ENCODE peak calls at places on chromosomes 1 and 21, in nine cellular contexts. One of them, this sample, is unnamed.

GRCh38 chr1:96425382-96426129 is 296.0 kb upstream of the PTBP2 start:
- DNase-seq in pancreas: no peak
- DNase-seq in suprapubic skin: no peak
- DNase-seq in GM13977: no peak
- DNase-seq in brain microvascular endothelial cell: no peak
- DNase-seq in tibial nerve: no peak
- DNase-seq in IMR-90: no peak
- DNase-seq in fibroblast of pulmonary artery: no peak
- DNase-seq in left ventricle myocardium inferior: no peak
- DNase-seq in this sample: no peak

GRCh38 chr1:22972760-22973159 is at the start of gene LACTBL1:
- DNase-seq in GM13977: no peak
- DNase-seq in fibroblast of pulmonary artery: no peak
- DNase-seq in pancreas: no peak
- DNase-seq in IMR-90: no peak
- DNase-seq in brain microvascular endothelial cell: no peak
- DNase-seq in suprapubic skin: peak
- DNase-seq in left ventricle myocardium inferior: no peak
- DNase-seq in tibial nerve: no peak
- DNase-seq in this sample: no peak

GRCh38 chr1:179090923-179091322 is 9.1 kb downstream of the TOR3A start:
- DNase-seq in GM13977: no peak
- DNase-seq in pancreas: no peak
- DNase-seq in brain microvascular endothelial cell: no peak
- DNase-seq in IMR-90: no peak
- DNase-seq in left ventricle myocardium inferior: no peak
- DNase-seq in fibroblast of pulmonary artery: no peak
- DNase-seq in suprapubic skin: no peak
- DNase-seq in tibial nerve: no peak
- DNase-seq in this sample: no peak

GRCh38 chr1:31739281-31739853 is 24.8 kb downstream of the ADGRB2 start:
- DNase-seq in pancreas: no peak
- DNase-seq in IMR-90: no peak
- DNase-seq in suprapubic skin: no peak
- DNase-seq in left ventricle myocardium inferior: no peak
- DNase-seq in tibial nerve: no peak
- DNase-seq in fibroblast of pulmonary artery: no peak
- DNase-seq in GM13977: no peak
- DNase-seq in brain microvascular endothelial cell: no peak
- DNase-seq in this sample: peak

GRCh38 chr1:96772349-96772748 is 50.8 kb downstream of the PTBP2 start:
- DNase-seq in pancreas: no peak
- DNase-seq in GM13977: no peak
- DNase-seq in left ventricle myocardium inferior: no peak
- DNase-seq in suprapubic skin: no peak
- DNase-seq in IMR-90: no peak
- DNase-seq in brain microvascular endothelial cell: no peak
- DNase-seq in tibial nerve: no peak
- DNase-seq in fibroblast of pulmonary artery: no peak
- DNase-seq in this sample: no peak

GRCh38 chr1:162561616-162562451 is at the start of gene UAP1:
- DNase-seq in IMR-90: no peak
- DNase-seq in GM13977: no peak
- DNase-seq in pancreas: peak
- DNase-seq in tibial nerve: no peak
- DNase-seq in left ventricle myocardium inferior: no peak
- DNase-seq in fibroblast of pulmonary artery: no peak
- DNase-seq in brain microvascular endothelial cell: no peak
- DNase-seq in suprapubic skin: no peak
- DNase-seq in this sample: no peak

GRCh38 chr21:21074305-21074704 is 76.1 kb downstream of the NCAM2 start:
- DNase-seq in left ventricle myocardium inferior: no peak
- DNase-seq in pancreas: no peak
- DNase-seq in brain microvascular endothelial cell: no peak
- DNase-seq in GM13977: no peak
- DNase-seq in suprapubic skin: no peak
- DNase-seq in IMR-90: no peak
- DNase-seq in fibroblast of pulmonary artery: no peak
- DNase-seq in tibial nerve: no peak
- DNase-seq in this sample: no peak

GRCh38 chr1:185559684-185560310 is 174.4 kb upstream of the HMCN1 start:
- DNase-seq in tibial nerve: no peak
- DNase-seq in brain microvascular endothelial cell: peak
- DNase-seq in pancreas: peak
- DNase-seq in left ventricle myocardium inferior: peak
- DNase-seq in GM13977: peak
- DNase-seq in suprapubic skin: no peak
- DNase-seq in fibroblast of pulmonary artery: peak
- DNase-seq in IMR-90: peak
- DNase-seq in this sample: no peak

GRCh38 chr21:29748391-29749167 is 191.2 kb downstream of the GRIK1 start:
- DNase-seq in tibial nerve: no peak
- DNase-seq in brain microvascular endothelial cell: no peak
- DNase-seq in fibroblast of pulmonary artery: no peak
- DNase-seq in left ventricle myocardium inferior: no peak
- DNase-seq in suprapubic skin: no peak
- DNase-seq in GM13977: no peak
- DNase-seq in pancreas: no peak
- DNase-seq in IMR-90: no peak
- DNase-seq in this sample: no peak

GRCh38 chr1:16174261-16174871 is 18.5 kb upstream of the EPHA2 start:
- DNase-seq in tibial nerve: no peak
- DNase-seq in suprapubic skin: no peak
- DNase-seq in IMR-90: no peak
- DNase-seq in pancreas: no peak
- DNase-seq in fibroblast of pulmonary artery: no peak
- DNase-seq in left ventricle myocardium inferior: no peak
- DNase-seq in brain microvascular endothelial cell: no peak
- DNase-seq in GM13977: no peak
- DNase-seq in this sample: no peak

GRCh38 chr1:33516428-33516827 is 44.0 kb downstream of the ZSCAN20 start:
- DNase-seq in brain microvascular endothelial cell: no peak
- DNase-seq in GM13977: no peak
- DNase-seq in tibial nerve: no peak
- DNase-seq in fibroblast of pulmonary artery: no peak
- DNase-seq in suprapubic skin: no peak
- DNase-seq in IMR-90: no peak
- DNase-seq in pancreas: no peak
- DNase-seq in left ventricle myocardium inferior: no peak
- DNase-seq in this sample: no peak

GRCh38 chr1:160711528-160712311 is at the start of gene CD48:
- DNase-seq in left ventricle myocardium inferior: no peak
- DNase-seq in tibial nerve: no peak
- DNase-seq in fibroblast of pulmonary artery: no peak
- DNase-seq in brain microvascular endothelial cell: no peak
- DNase-seq in pancreas: no peak
- DNase-seq in suprapubic skin: no peak
- DNase-seq in IMR-90: no peak
- DNase-seq in GM13977: no peak
- DNase-seq in this sample: no peak

DNA sequence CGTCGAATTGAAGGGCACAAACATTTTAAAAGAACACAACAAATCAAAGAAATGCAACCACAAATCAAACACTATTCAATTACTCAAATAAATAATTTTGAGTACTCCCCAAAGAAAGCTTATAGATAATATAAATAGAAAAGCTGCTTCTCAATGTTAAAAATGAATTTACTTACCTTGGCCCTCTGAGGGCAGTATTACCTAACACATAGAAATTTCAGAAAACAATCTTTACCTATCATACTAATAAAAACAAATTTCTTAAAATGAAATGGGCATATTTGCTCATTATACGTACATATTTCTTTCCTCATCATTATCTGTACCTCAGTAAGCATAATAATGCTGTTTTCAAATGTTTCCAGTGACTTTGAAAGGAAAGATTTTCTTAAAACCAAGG is 141.8 kb downstream of the AKT3 start:
- DNase-seq in left ventricle myocardium inferior: no peak
- DNase-seq in fibroblast of pulmonary artery: peak
- DNase-seq in brain microvascular endothelial cell: no peak
- DNase-seq in pancreas: no peak
- DNase-seq in IMR-90: no peak
- DNase-seq in GM13977: no peak
- DNase-seq in tibial nerve: no peak
- DNase-seq in suprapubic skin: no peak
- DNase-seq in this sample: no peak
- TF ChIP-seq CTCF in left ventricle myocardium inferior: peak
- TF ChIP-seq CTCF in fibroblast of pulmonary artery: peak
- TF ChIP-seq CTCF in brain microvascular endothelial cell: no peak
- TF ChIP-seq CTCF in pancreas: no peak
- TF ChIP-seq CTCF in IMR-90: peak
- TF ChIP-seq CTCF in GM13977: peak
- TF ChIP-seq CTCF in tibial nerve: no peak
- TF ChIP-seq CTCF in suprapubic skin: no peak
- TF ChIP-seq CTCF in this sample: no peak

GRCh38 chr1:3065797-3066196 is 3.2 kb upstream of the PRDM16 start:
- DNase-seq in IMR-90: no peak
- DNase-seq in tibial nerve: no peak
- DNase-seq in GM13977: no peak
- DNase-seq in fibroblast of pulmonary artery: no peak
- DNase-seq in left ventricle myocardium inferior: no peak
- DNase-seq in pancreas: no peak
- DNase-seq in suprapubic skin: peak
- DNase-seq in brain microvascular endothelial cell: no peak
- DNase-seq in this sample: no peak

GRCh38 chr1:3067301-3067670 is 1.7 kb upstream of the PRDM16 start:
- DNase-seq in GM13977: no peak
- DNase-seq in suprapubic skin: no peak
- DNase-seq in pancreas: peak
- DNase-seq in IMR-90: no peak
- DNase-seq in brain microvascular endothelial cell: no peak
- DNase-seq in left ventricle myocardium inferior: peak
- DNase-seq in tibial nerve: no peak
- DNase-seq in fibroblast of pulmonary artery: no peak
- DNase-seq in this sample: no peak

GRCh38 chr1:3065396-3065795 is 3.6 kb upstream of the PRDM16 start:
- DNase-seq in left ventricle myocardium inferior: no peak
- DNase-seq in suprapubic skin: peak
- DNase-seq in IMR-90: no peak
- DNase-seq in tibial nerve: no peak
- DNase-seq in brain microvascular endothelial cell: no peak
- DNase-seq in GM13977: no peak
- DNase-seq in fibroblast of pulmonary artery: no peak
- DNase-seq in pancreas: no peak
- DNase-seq in this sample: peak

GRCh38 chr1:3066826-3067225 is 2.2 kb upstream of the PRDM16 start:
- DNase-seq in pancreas: peak
- DNase-seq in fibroblast of pulmonary artery: no peak
- DNase-seq in IMR-90: no peak
- DNase-seq in left ventricle myocardium inferior: peak
- DNase-seq in tibial nerve: no peak
- DNase-seq in brain microvascular endothelial cell: no peak
- DNase-seq in suprapubic skin: no peak
- DNase-seq in GM13977: no peak
- DNase-seq in this sample: no peak

DNA sequence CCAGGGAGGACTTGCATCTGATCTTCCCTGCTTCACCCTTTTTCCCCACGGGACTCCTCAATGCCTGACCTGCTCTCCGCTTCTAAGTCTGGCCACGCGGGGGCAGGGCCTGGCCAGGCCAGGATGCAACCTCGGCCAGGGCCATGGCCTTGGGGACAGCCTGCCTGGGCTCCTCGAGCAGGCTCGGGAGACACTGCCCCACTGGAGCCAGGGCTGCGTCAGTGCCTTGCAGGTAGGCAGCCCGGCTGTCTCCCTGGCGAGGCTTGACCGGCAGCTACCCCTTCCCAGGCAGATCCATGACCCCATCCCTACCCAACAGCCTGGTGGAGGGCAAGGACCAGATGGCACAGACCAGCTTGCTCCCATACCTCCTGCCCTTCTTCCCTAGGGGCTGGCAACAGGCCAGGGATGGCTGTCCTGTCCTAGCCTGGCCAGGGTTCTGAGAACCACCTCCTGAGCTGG is 2.7 kb upstream of the PRDM16 start:
- DNase-seq in fibroblast of pulmonary artery: no peak
- DNase-seq in IMR-90: no peak
- DNase-seq in suprapubic skin: peak
- DNase-seq in brain microvascular endothelial cell: no peak
- DNase-seq in GM13977: no peak
- DNase-seq in left ventricle myocardium inferior: peak
- DNase-seq in pancreas: peak
- DNase-seq in tibial nerve: no peak
- DNase-seq in this sample: no peak
- TF ChIP-seq CTCF in fibroblast of pulmonary artery: peak
- TF ChIP-seq CTCF in IMR-90: peak
- TF ChIP-seq CTCF in suprapubic skin: no peak
- TF ChIP-seq CTCF in brain microvascular endothelial cell: peak
- TF ChIP-seq CTCF in GM13977: no peak
- TF ChIP-seq CTCF in left ventricle myocardium inferior: peak
- TF ChIP-seq CTCF in pancreas: peak
- TF ChIP-seq CTCF in tibial nerve: peak
- TF ChIP-seq CTCF in this sample: no peak

GRCh38 chr1:25904942-25905679 is 1.1 kb downstream of the STMN1 start:
- DNase-seq in GM13977: peak
- DNase-seq in left ventricle myocardium inferior: peak
- DNase-seq in tibial nerve: peak
- DNase-seq in fibroblast of pulmonary artery: peak
- DNase-seq in IMR-90: peak
- DNase-seq in brain microvascular endothelial cell: peak
- DNase-seq in pancreas: peak
- DNase-seq in suprapubic skin: peak
- DNase-seq in this sample: peak
- TF ChIP-seq CTCF in GM13977: peak
- TF ChIP-seq CTCF in left ventricle myocardium inferior: peak
- TF ChIP-seq CTCF in tibial nerve: no peak
- TF ChIP-seq CTCF in fibroblast of pulmonary artery: peak
- TF ChIP-seq CTCF in IMR-90: no peak
- TF ChIP-seq CTCF in brain microvascular endothelial cell: peak
- TF ChIP-seq CTCF in pancreas: no peak
- TF ChIP-seq CTCF in suprapubic skin: no peak
- TF ChIP-seq CTCF in this sample: no peak

GRCh38 chr1:56135069-56135863 is 444.1 kb downstream of the PLPP3 start:
- DNase-seq in suprapubic skin: no peak
- DNase-seq in pancreas: no peak
- DNase-seq in IMR-90: peak
- DNase-seq in left ventricle myocardium inferior: no peak
- DNase-seq in GM13977: no peak
- DNase-seq in fibroblast of pulmonary artery: no peak
- DNase-seq in brain microvascular endothelial cell: no peak
- DNase-seq in tibial nerve: no peak
- DNase-seq in this sample: no peak

GRCh38 chr1:56133517-56134472 is 445.6 kb downstream of the PLPP3 start:
- DNase-seq in tibial nerve: no peak
- DNase-seq in fibroblast of pulmonary artery: peak
- DNase-seq in suprapubic skin: no peak
- DNase-seq in GM13977: no peak
- DNase-seq in pancreas: no peak
- DNase-seq in left ventricle myocardium inferior: no peak
- DNase-seq in IMR-90: no peak
- DNase-seq in brain microvascular endothelial cell: no peak
- DNase-seq in this sample: no peak

GRCh38 chr1:56137090-56137489 is 442.3 kb downstream of the PLPP3 start:
- DNase-seq in tibial nerve: no peak
- DNase-seq in GM13977: no peak
- DNase-seq in IMR-90: no peak
- DNase-seq in pancreas: no peak
- DNase-seq in brain microvascular endothelial cell: no peak
- DNase-seq in left ventricle myocardium inferior: no peak
- DNase-seq in fibroblast of pulmonary artery: no peak
- DNase-seq in suprapubic skin: no peak
- DNase-seq in this sample: no peak

GRCh38 chr1:56137829-56138505 is 441.4 kb downstream of the PLPP3 start:
- DNase-seq in pancreas: no peak
- DNase-seq in brain microvascular endothelial cell: peak
- DNase-seq in IMR-90: peak
- DNase-seq in suprapubic skin: no peak
- DNase-seq in fibroblast of pulmonary artery: peak
- DNase-seq in GM13977: no peak
- DNase-seq in left ventricle myocardium inferior: no peak
- DNase-seq in tibial nerve: no peak
- DNase-seq in this sample: no peak

GRCh38 chr1:56135864-56136147 is 443.6 kb downstream of the PLPP3 start:
- DNase-seq in IMR-90: no peak
- DNase-seq in brain microvascular endothelial cell: no peak
- DNase-seq in tibial nerve: no peak
- DNase-seq in suprapubic skin: no peak
- DNase-seq in pancreas: no peak
- DNase-seq in GM13977: no peak
- DNase-seq in fibroblast of pulmonary artery: no peak
- DNase-seq in left ventricle myocardium inferior: no peak
- DNase-seq in this sample: no peak
- TF ChIP-seq CTCF in IMR-90: no peak
- TF ChIP-seq CTCF in brain microvascular endothelial cell: no peak
- TF ChIP-seq CTCF in tibial nerve: no peak
- TF ChIP-seq CTCF in suprapubic skin: no peak
- TF ChIP-seq CTCF in pancreas: no peak
- TF ChIP-seq CTCF in GM13977: no peak
- TF ChIP-seq CTCF in fibroblast of pulmonary artery: no peak
- TF ChIP-seq CTCF in left ventricle myocardium inferior: no peak
- TF ChIP-seq CTCF in this sample: no peak

This sample was measured in activated B cell treated with CpG ODN at 0.5 μM for 24 hours.